ENCODE peak calls at places on chromosome 13, in four cellular contexts. U, X, I and K are unnamed samples.

GRCh38 chr13:111296417-111296816 is 24.0 kb upstream of the TEX29 start:
- DNase-seq in X (no peak), I (no peak), U (no peak), K (no peak)

GRCh38 chr13:37270206-37271001 is 164.9 kb upstream of the CSNK1A1L start:
- DNase-seq in U (no peak), X (peak; percentile 74), I (no peak), K (no peak)

GRCh38 chr13:113410472-113411201 is 42.7 kb downstream of the ADPRHL1 start:
- DNase-seq in X (peak; percentile 91), U (no peak), I (no peak), K (no peak)

GRCh38 chr13:43154083-43154739 is 130.8 kb downstream of the DNAJC15 start:
- DNase-seq in U (no peak), X (no peak), I (no peak), K (no peak)

GRCh38 chr13:112066624-112067004 is 335 bp upstream of the SOX1 start:
- DNase-seq in U (peak; percentile 61), X (peak; percentile 38), I (no peak), K (peak; percentile 89)

GRCh38 chr13:60226507-60226906 is 62.8 kb upstream of the DIAPH3 start:
- DNase-seq in I (peak; percentile 20), U (no peak), X (peak; percentile 54), K (no peak)

GRCh38 chr13:43835701-43836100 is 43.8 kb downstream of the CCDC122 start:
- DNase-seq in I (no peak), U (no peak), X (peak; percentile 22), K (no peak)

GRCh38 chr13:30395192-30396158 is 26.8 kb upstream of the UBE2L5 start:
- DNase-seq in I (peak; percentile 87), X (peak; percentile 97), U (no peak), K (no peak)

GRCh38 chr13:79936368-79937136 is 404.4 kb downstream of the SPRY2 start:
- DNase-seq in U (no peak), X (peak; percentile 98), I (peak; percentile 2), K (no peak)

GRCh38 chr13:60411464-60411863 is 14.4 kb downstream of the TDRD3 start:
- DNase-seq in I (no peak), U (no peak), X (no peak), K (no peak)

GRCh38 chr13:27824121-27824520 is 31.8 kb downstream of the GSX1 start:
- DNase-seq in X (no peak), U (no peak), I (no peak), K (no peak)

GRCh38 chr13:39734952-39735351 is 79.5 kb downstream of the COG6 start:
- DNase-seq in U (no peak), I (peak; percentile 1), X (no peak), K (no peak)

GRCh38 chr13:39729161-39729560 is 73.7 kb downstream of the COG6 start:
- DNase-seq in I (no peak), U (no peak), X (peak; percentile 72), K (no peak)
- TF ChIP-seq CTCF in I (no peak), U (no peak), X (peak; percentile 6), K (no peak)

GRCh38 chr13:47723898-47724297 is 277.2 kb downstream of the SUCLA2 start:
- DNase-seq in X (no peak), I (no peak), U (no peak), K (no peak)
- TF ChIP-seq CTCF in X (no peak), I (no peak), U (no peak), K (no peak)

GRCh38 chr13:25262261-25262660 is 25.0 kb downstream of the MTMR6 start:
- DNase-seq in I (no peak), X (no peak), U (no peak), K (no peak)

GRCh38 chr13:25268561-25268960 is 18.7 kb downstream of the MTMR6 start:
- DNase-seq in I (no peak), X (no peak), U (no peak), K (no peak)

DNA sequence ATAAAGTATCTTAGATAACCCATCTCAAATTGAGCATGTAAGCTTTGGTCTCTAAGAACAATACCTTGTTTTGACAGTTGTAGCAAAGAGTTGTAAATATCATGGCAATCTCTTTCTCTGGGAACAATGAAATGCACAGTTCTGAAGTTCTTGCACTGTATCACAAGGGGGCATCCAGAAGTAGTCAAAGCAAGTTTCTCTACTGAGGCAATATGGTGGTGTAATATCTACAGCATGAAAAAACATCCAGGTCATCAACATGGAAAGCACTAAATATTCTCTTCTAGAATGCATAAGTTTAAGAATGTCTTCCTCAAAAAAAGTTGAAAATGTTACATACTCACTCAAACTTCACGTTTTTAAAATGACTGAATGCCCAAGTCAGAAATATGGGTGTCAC is 19.6 kb downstream of the MTMR6 start:
- DNase-seq in I (peak; percentile 16), X (peak; percentile 23), U (no peak), K (no peak)
- TF ChIP-seq CTCF in I (peak; percentile 13), X (peak; percentile 28), U (no peak), K (no peak)

GRCh38 chr13:91817250-91817649 is 418.8 kb downstream of the GPC5 start:
- DNase-seq in I (no peak), U (no peak), X (peak; percentile 66), K (no peak)
- TF ChIP-seq CTCF in I (no peak), U (no peak), X (peak; percentile 64), K (peak; percentile 36)

GRCh38 chr13:99526549-99526948 is 25.3 kb downstream of the TM9SF2 start:
- DNase-seq in U (no peak), X (no peak), I (no peak), K (no peak)
- TF ChIP-seq CTCF in U (no peak), X (no peak), I (no peak), K (no peak)

GRCh38 chr13:108342369-108343289 is 73.1 kb downstream of the TNFSF13B start:
- DNase-seq in I (peak; percentile 33), U (no peak), X (peak; percentile 53), K (no peak)
- TF ChIP-seq CTCF in I (peak; percentile 33), U (peak; percentile 40), X (peak; percentile 72), K (peak; percentile 69)

GRCh38 chr13:92573467-92574057 is 653.0 kb upstream of the GPC6 start:
- DNase-seq in X (peak; percentile 20), I (peak; percentile 59), U (no peak), K (no peak)
- TF ChIP-seq CTCF in X (peak; percentile 20), I (no peak), U (no peak), K (peak; percentile 56)

DNA sequence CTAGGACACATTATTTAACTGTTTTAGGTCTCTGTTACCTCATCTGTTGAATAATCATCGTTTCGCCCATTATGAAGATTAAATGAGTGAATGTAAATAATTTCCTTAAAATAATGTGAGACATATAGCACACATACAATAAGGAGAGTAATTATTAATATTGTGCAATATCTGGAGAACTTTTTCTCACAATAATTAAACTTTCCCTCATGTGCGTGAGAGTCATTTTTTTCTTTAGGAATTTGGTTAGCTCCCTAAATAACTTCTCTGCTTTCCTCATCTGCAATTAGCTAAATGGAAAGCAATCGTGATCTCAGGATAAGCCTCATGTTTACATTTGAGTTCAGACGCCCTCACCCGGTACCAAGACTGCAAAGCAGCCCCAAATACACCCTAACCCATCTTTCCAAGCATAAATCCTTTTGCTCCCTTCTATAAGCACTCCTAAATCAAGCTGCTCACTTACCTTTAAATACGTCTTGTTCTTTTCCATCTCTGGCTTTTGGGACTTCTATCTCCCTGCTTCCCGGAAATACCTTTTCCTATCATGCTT is 78.8 kb downstream of the MZT1 start:
- DNase-seq in I (no peak), U (no peak), X (peak; percentile 9), K (no peak)
- TF ChIP-seq CTCF in I (no peak), U (no peak), X (peak; percentile 36), K (peak; percentile 18)